ENCODE peak calls at places on chromosomes 1 and 21, in four cellular contexts. M is A549, Q is ovary, H is tibial nerve. B is an unnamed sample.

GRCh38 chr1:157671895-157672294 is 28.7 kb downstream of the FCRL3 start:
- DNase-seq in H (no peak), M (no peak), Q (no peak), B (no peak)

GRCh38 chr1:33122483-33123170 is 41.7 kb downstream of the AZIN2 start:
- DNase-seq in M (no peak), H (no peak), Q (no peak), B (no peak)

GRCh38 chr1:81498370-81499184 is 302.2 kb upstream of the ADGRL2 start:
- DNase-seq in M (no peak), H (no peak), Q (no peak), B (no peak)

GRCh38 chr1:37448691-37449417 is 25.5 kb upstream of the ZC3H12A start:
- DNase-seq in Q (no peak), H (no peak), M (no peak), B (no peak)

GRCh38 chr1:228366851-228367741 is 39.5 kb downstream of the TRIM11 start:
- DNase-seq in Q (peak), M (no peak), H (no peak), B (peak)

GRCh38 chr21:35046223-35046690 is 2.8 kb downstream of the RUNX1 start:
- DNase-seq in H (no peak), M (no peak), Q (no peak), B (no peak)

GRCh38 chr21:41888749-41889376 is 9.7 kb upstream of the PRDM15 start:
- DNase-seq in M (no peak), Q (no peak), H (peak), B (no peak)

GRCh38 chr1:178232949-178233348 is 139.0 kb downstream of the RASAL2 start:
- DNase-seq in M (no peak), H (no peak), Q (no peak), B (no peak)

GRCh38 chr1:228646717-228647522 is 88.4 kb upstream of the RHOU start:
- DNase-seq in H (peak), M (peak), Q (peak), B (no peak)

GRCh38 chr1:227170361-227171166 is 147.7 kb downstream of the CDC42BPA start:
- DNase-seq in M (no peak), Q (no peak), H (no peak), B (no peak)

GRCh38 chr21:34320006-34320405 is 43.8 kb upstream of the KCNE2 start:
- DNase-seq in M (no peak), Q (no peak), H (no peak), B (no peak)

GRCh38 chr21:45115141-45115540 is 40.8 kb downstream of the ADARB1 start:
- DNase-seq in M (no peak), Q (no peak), H (no peak), B (no peak)

GRCh38 chr21:33036430-33037162 is 10.9 kb downstream of the OLIG2 start:
- DNase-seq in H (no peak), Q (no peak), M (no peak), B (peak)

GRCh38 chr1:149848340-149848771 is 51.0 kb upstream of the BOLA1 start:
- DNase-seq in H (peak), M (no peak), Q (no peak), B (no peak)

GRCh38 chr1:192170196-192170984 is 12.1 kb downstream of the RGS18 start:
- DNase-seq in Q (no peak), M (no peak), H (no peak), B (no peak)

GRCh38 chr1:235149824-235150223 is 11.2 kb downstream of the RBM34 start:
- DNase-seq in M (no peak), H (no peak), Q (no peak), B (no peak)

GRCh38 chr1:203378529-203379271 is 27.8 kb upstream of the FMOD start:
- DNase-seq in M (no peak), H (no peak), Q (peak), B (no peak)

GRCh38 chr1:92356956-92357355 is 58.1 kb downstream of the RPAP2 start:
- DNase-seq in Q (no peak), H (no peak), M (peak), B (no peak)

GRCh38 chr21:14058566-14058965 is 152.2 kb downstream of the LIPI start:
- DNase-seq in Q (no peak), M (no peak), H (no peak), B (no peak)

GRCh38 chr1:67679691-67680090 is 5.3 kb upstream of the GADD45A start:
- DNase-seq in Q (no peak), H (no peak), M (no peak), B (no peak)

GRCh38 chr1:244319283-244320132 is 132.2 kb downstream of the ADSS2 start:
- DNase-seq in Q (no peak), H (no peak), M (no peak), B (no peak)

GRCh38 chr1:81880781-81881180 is 80.0 kb downstream of the ADGRL2 start:
- DNase-seq in M (no peak), Q (no peak), H (no peak), B (no peak)

GRCh38 chr21:43727571-43728466 is 8.9 kb downstream of the PDXK start:
- DNase-seq in M (peak), Q (peak), H (no peak), B (no peak)

GRCh38 chr1:236066828-236067386 is 2.0 kb upstream of the NID1 start:
- DNase-seq in H (peak), Q (no peak), M (no peak), B (peak)

GRCh38 chr1:35192056-35192852 is 691 bp downstream of the SFPQ start:
- DNase-seq in M (peak), H (peak), Q (peak), B (peak)

GRCh38 chr1:116075981-116076380 is 35.2 kb upstream of the MAB21L3 start:
- DNase-seq in H (no peak), Q (no peak), M (peak), B (no peak)

GRCh38 chr1:222886194-222887126 is 71.6 kb downstream of the DISP1 start:
- DNase-seq in M (no peak), H (no peak), Q (no peak), B (no peak)

GRCh38 chr1:23957096-23957495 is 2.5 kb upstream of the PNRC2 start:
- DNase-seq in Q (no peak), H (no peak), M (no peak), B (no peak)

GRCh38 chr1:165631403-165632151 is 543 bp downstream of the MGST3 start:
- DNase-seq in M (peak), Q (peak), H (peak), B (peak)
- TF ChIP-seq CTCF in M (peak), Q (no peak), H (no peak), B (no peak)

DNA sequence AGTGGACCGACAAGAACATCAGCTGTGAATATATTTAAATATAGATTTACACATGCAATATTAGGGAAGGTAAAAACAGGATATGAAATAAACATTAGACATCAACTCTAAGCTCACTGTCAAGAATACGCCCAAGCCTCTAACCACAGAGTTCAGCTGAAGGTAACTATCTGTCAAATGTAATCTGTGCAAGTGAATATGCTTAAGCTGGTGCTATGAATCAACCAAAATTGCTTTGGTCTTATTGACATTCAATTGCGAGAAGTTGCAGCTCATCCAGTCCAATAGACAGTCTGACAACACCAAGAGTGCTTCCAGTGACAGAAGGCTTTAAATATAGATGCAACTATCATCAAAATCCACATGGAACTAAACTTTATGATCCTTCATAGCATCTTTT is 32.3 kb downstream of the USH2A start:
- DNase-seq in H (no peak), Q (no peak), M (no peak), B (no peak)
- TF ChIP-seq EP300 in H (no peak), Q (no peak), M (no peak), B (no peak)

DNA sequence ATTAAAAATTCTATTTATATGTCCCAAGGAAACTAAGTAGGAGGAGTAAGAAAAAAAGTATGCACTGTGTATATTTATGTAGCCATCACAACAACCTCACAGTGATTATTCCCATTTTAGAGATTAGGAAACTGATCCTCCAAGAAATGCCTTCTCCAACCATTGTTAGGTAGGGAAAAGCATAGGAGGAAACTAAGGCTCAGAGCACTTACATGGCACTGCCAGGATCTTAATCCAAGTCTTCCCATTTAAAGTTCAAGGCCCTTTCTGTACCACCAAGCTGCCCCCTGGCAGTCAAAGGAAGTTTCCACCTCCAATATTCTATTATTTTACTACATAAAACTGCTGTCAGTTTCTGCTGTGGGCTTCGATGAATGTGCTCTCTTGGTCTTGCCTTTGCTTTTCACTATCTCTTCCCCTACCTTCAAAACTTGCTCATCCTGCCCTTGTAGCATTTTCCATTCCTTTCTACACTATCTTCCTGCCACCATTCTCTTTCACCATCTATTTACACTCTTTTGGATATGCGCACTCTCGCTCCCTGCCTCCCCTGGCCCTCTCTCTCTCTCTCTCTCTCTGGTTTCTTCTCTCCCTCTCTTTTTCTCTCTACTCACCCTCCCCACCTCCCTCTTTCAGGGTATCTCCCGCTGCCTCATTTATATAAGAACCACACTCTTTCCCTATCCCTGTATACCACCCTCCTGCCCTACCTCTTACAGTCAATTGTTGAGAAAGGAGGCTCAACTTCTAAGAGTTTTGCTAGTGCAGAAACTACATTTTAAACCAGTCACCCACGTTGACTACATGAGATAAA is 34.0 kb downstream of the PUM1 start:
- DNase-seq in Q (no peak), M (no peak), H (no peak), B (no peak)
- TF ChIP-seq POLR2A in Q (no peak), M (no peak), H (no peak), B (no peak)

GRCh38 chr1:47785561-47786271 is 211.5 kb downstream of the TRABD2B start:
- DNase-seq in M (peak), H (peak), Q (no peak), B (no peak)
- TF ChIP-seq CTCF in M (no peak), H (peak), Q (no peak), B (no peak)

GRCh38 chr1:145918144-145918991 is at the start of gene PEX11B:
- DNase-seq in H (peak), Q (peak), M (peak), B (peak)
- TF ChIP-seq EP300 in H (peak), Q (no peak), M (no peak), B (no peak)

GRCh38 chr1:12593621-12594066 is 24.4 kb downstream of the DHRS3 start:
- DNase-seq in H (peak), M (peak), Q (peak), B (peak)

GRCh38 chr1:12597792-12598191 is 20.2 kb downstream of the DHRS3 start:
- DNase-seq in H (peak), Q (no peak), M (no peak), B (peak)

GRCh38 chr1:12594490-12594889 is 23.5 kb downstream of the DHRS3 start:
- DNase-seq in H (no peak), M (no peak), Q (no peak), B (no peak)

GRCh38 chr1:12595839-12596821 is 21.9 kb downstream of the DHRS3 start:
- DNase-seq in Q (peak), H (peak), M (peak), B (peak)

DNA sequence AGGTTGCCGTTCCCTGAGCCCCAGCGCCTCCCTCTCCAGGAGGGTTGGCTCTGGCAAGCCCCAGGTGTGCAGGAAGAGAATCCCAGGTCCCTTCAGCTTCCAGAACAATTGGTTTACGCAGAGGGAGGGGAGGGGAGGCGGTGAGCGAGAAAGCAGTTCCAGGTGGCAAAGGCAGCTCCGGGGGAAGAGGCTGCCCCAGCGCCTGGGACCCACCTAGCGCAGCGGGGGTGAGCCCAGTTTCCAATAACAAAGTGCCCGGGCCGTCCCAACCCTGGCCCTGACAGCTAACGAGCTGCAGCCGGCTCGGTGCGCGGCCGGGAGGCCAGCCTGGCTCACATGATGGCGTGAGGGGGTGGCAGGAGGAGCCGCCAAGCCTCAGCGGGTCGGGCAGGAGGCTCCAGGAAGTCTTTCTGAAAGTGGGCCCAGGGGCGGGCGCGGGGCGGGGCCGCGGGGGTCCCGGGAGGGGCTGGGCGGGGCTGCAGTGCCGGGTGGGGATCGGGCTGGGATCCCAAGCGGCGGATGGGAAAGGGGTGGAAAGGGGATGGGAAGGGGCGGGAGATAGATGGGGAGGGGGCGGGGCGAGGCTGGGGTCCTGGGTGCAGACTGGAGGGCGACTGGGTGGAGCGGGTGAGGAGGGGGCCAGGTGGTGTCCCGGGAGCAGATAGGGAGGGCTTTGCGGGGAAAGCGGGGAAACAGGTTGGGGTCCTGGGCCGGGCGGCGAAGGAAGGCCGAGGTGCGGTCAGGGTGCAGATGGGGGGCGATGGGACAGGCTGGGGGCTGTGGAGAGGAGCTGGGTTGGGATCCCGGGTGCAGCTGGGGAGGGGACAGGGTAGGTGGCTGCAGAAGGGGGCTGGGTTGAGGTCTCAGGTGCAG is 22.8 kb downstream of the DHRS3 start:
- DNase-seq in Q (peak), H (no peak), M (peak), B (peak)
- TF ChIP-seq POLR2A in Q (no peak), H (no peak), M (no peak), B (no peak)

GRCh38 chr1:233424727-233425222 is 97.3 kb downstream of the MAP3K21 start:
- DNase-seq in Q (no peak), H (no peak), M (peak), B (no peak)
- TF ChIP-seq CTCF in Q (no peak), H (peak), M (no peak), B (no peak)

GRCh38 chr1:56291374-56291841 is 288.0 kb downstream of the PLPP3 start:
- DNase-seq in Q (peak), H (peak), M (no peak), B (no peak)
- TF ChIP-seq EP300 in Q (no peak), H (no peak), M (no peak), B (no peak)